ENCODE peak calls at places on chromosome 21, in eight cellular contexts. A is mesendoderm; F is CD4-positive, alpha-beta memory T cell; B is K562; M is A549; G is GM23248; C is fibroblast of lung; T is cardiac muscle cell. I is an unnamed sample. For H3K4me1, the result is how much of the 10 kb centered on the place peaks cover.

GRCh38 chr21:36178349-36178748 is 21.7 kb downstream of the DOP1B start:
- DNase-seq in A (no peak), F (no peak), B (no peak), M (no peak), G (no peak), C (no peak), T (no peak), I (no peak)

GRCh38 chr21:26127918-26128317 is 42.7 kb downstream of the APP start:
- DNase-seq in A (no peak), F (no peak), B (no peak), M (no peak), G (peak), C (peak), T (no peak), I (no peak)

GRCh38 chr21:23837564-23837963 is 1769.7 kb downstream of the MRPL39 start:
- DNase-seq in A (no peak), F (no peak), B (no peak), M (no peak), G (no peak), C (no peak), T (no peak), I (no peak)

GRCh38 chr21:21029159-21029558 is 30.9 kb downstream of the NCAM2 start:
- DNase-seq in A (no peak), F (no peak), B (no peak), M (no peak), G (no peak), C (peak), T (no peak), I (no peak)

GRCh38 chr21:42641311-42642218 is 11.9 kb upstream of the PDE9A start:
- DNase-seq in A (no peak), F (no peak), B (no peak), M (no peak), G (peak), C (peak), T (no peak), I (no peak)

GRCh38 chr21:44778499-44778911 is 23.1 kb downstream of the UBE2G2 start:
- DNase-seq in A (peak), F (no peak), B (no peak), M (no peak), G (no peak), C (no peak), T (no peak), I (no peak)

GRCh38 chr21:14121719-14122118 is 89.0 kb downstream of the LIPI start:
- DNase-seq in A (no peak), F (no peak), B (no peak), M (no peak), G (no peak), C (no peak), T (no peak), I (no peak)

GRCh38 chr21:42518216-42518615 is 4.6 kb downstream of the SLC37A1 start:
- DNase-seq in A (peak), F (no peak), B (no peak), M (peak), G (peak), C (peak), T (no peak), I (no peak)

GRCh38 chr21:45306832-45307571 is 19.3 kb upstream of the POFUT2 start:
- DNase-seq in A (no peak), F (no peak), B (peak), M (no peak), G (peak), C (peak), T (no peak), I (peak)

GRCh38 chr21:26881504-26882228 is 36.5 kb upstream of the ADAMTS1 start:
- DNase-seq in A (peak), F (no peak), B (no peak), M (peak), G (peak), C (peak), T (peak), I (no peak)

GRCh38 chr21:31298618-31299269 is 45.3 kb downstream of the TIAM1 start:
- DNase-seq in A (no peak), F (no peak), B (no peak), M (no peak), G (no peak), C (peak), T (no peak), I (no peak)

GRCh38 chr21:33027401-33028185 is 1.9 kb downstream of the OLIG2 start:
- DNase-seq in A (no peak), F (no peak), B (no peak), M (no peak), G (no peak), C (no peak), T (no peak), I (no peak)

GRCh38 chr21:45108034-45108790 is 33.8 kb downstream of the ADARB1 start:
- DNase-seq in A (no peak), F (no peak), B (no peak), M (no peak), G (no peak), C (no peak), T (no peak), I (no peak)

GRCh38 chr21:32412162-32412997 is at the start of gene EVA1C:
- DNase-seq in A (peak), F (peak), B (no peak), M (peak), G (peak), C (peak), T (peak), I (peak)

GRCh38 chr21:21688877-21689276 is 690.7 kb downstream of the NCAM2 start:
- DNase-seq in A (peak), F (no peak), B (peak), M (no peak), G (peak), C (peak), T (peak), I (no peak)

GRCh38 chr21:43361493-43362296 is 65.2 kb downstream of the SIK1 start:
- DNase-seq in A (no peak), F (peak), B (no peak), M (no peak), G (peak), C (no peak), T (no peak), I (no peak)

GRCh38 chr21:36072453-36073167 is 2.8 kb downstream of the CBR1 start:
- DNase-seq in A (no peak), F (no peak), B (no peak), M (no peak), G (no peak), C (no peak), T (no peak), I (no peak)

GRCh38 chr21:14736162-14736561 is 190.0 kb upstream of the SAMSN1 start:
- DNase-seq in A (no peak), F (no peak), B (no peak), M (no peak), G (no peak), C (no peak), T (no peak), I (no peak)

GRCh38 chr21:38821959-38822682 is 16.4 kb downstream of the ETS2 start:
- DNase-seq in A (no peak), F (no peak), B (no peak), M (no peak), G (no peak), C (no peak), T (no peak), I (no peak)
- H3K4me1 ChIP-seq in A (under half), F (under half), B (under half), M (under half), G (under half), C (under half), T (under half), I (under half)

GRCh38 chr21:37564924-37565529 is 198.5 kb downstream of the DYRK1A start:
- DNase-seq in A (no peak), F (no peak), B (no peak), M (peak), G (peak), C (peak), T (no peak), I (peak)
- H3K4me3 ChIP-seq in A (no peak), F (peak), B (peak), M (peak), G (peak), C (peak), T (no peak), I (peak)

GRCh38 chr21:46354046-46354445 is 30.1 kb downstream of the PCNT start:
- DNase-seq in A (no peak), F (no peak), B (no peak), M (no peak), G (no peak), C (no peak), T (no peak), I (no peak)
- H3K4me1 ChIP-seq in A (under half), F (under half), B (under half), M (under half), G (under half), C (under half), T (under half), I (under half)

GRCh38 chr21:34333150-34333739 is 30.6 kb upstream of the KCNE2 start:
- DNase-seq in A (no peak), F (no peak), B (no peak), M (no peak), G (no peak), C (peak), T (no peak), I (no peak)
- H3K4me3 ChIP-seq in A (no peak), F (no peak), B (no peak), M (no peak), G (no peak), C (no peak), T (no peak), I (no peak)

DNA sequence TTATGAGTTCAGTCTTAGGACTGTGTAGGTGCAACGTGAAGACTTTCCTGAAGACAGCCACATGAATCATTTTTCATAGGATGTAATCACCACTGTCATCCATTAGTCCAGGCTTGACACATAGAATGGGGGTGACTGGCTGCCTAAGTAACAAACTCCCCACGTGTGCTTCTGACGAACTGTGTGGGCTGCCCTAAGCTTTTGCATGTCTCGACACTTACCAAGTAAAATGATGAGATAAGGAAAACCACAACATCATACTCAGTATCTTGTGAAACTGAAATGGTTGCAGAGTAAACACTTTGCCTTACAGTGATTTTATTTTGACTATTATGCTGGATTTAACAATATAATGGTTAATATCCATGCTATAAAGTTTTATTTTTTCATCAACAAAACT is 19.5 kb downstream of the ERG start:
- DNase-seq in A (no peak), F (no peak), B (no peak), M (no peak), G (peak), C (peak), T (no peak), I (no peak)
- H3K4me1 ChIP-seq in A (under half), F (under half), B (under half), M (under half), G (under half), C (under half), T (under half), I (under half)